ENCODE peak calls at places on chromosomes 5 and 9, in four cellular contexts. One of them, this sample, is unnamed.

GRCh38 chr5:88298425-88298824 is 29.8 kb upstream of the TMEM161B start:
- DNase-seq in GM12878: no peak
- DNase-seq in SK-N-SH: no peak
- DNase-seq in K562: no peak
- DNase-seq in this sample: no peak

GRCh38 chr5:32299059-32299677 is 13.6 kb downstream of the MTMR12 start:
- DNase-seq in SK-N-SH: no peak
- DNase-seq in GM12878: no peak
- DNase-seq in K562: no peak
- DNase-seq in this sample: no peak

GRCh38 chr5:95668728-95669127 is 14.1 kb downstream of the SPATA9 start:
- DNase-seq in SK-N-SH: no peak
- DNase-seq in K562: no peak
- DNase-seq in GM12878: no peak
- DNase-seq in this sample: no peak

GRCh38 chr5:157766441-157766840 is 22.9 kb downstream of the LSM11 start:
- DNase-seq in GM12878: no peak
- DNase-seq in K562: no peak
- DNase-seq in SK-N-SH: no peak
- DNase-seq in this sample: no peak

GRCh38 chr5:155128786-155129512 is 115.4 kb downstream of the KIF4B start:
- DNase-seq in K562: no peak
- DNase-seq in GM12878: no peak
- DNase-seq in SK-N-SH: no peak
- DNase-seq in this sample: no peak

GRCh38 chr5:72018158-72018803 is 89.0 kb upstream of the MAP1B start:
- DNase-seq in GM12878: peak; percentile 26
- DNase-seq in SK-N-SH: peak; percentile 39
- DNase-seq in K562: peak; percentile 69
- DNase-seq in this sample: peak; percentile 39

GRCh38 chr9:88433583-88434240 is 45.5 kb downstream of the SPIN1 start:
- DNase-seq in K562: no peak
- DNase-seq in SK-N-SH: no peak
- DNase-seq in GM12878: no peak
- DNase-seq in this sample: no peak

GRCh38 chr5:175718401-175719108 is 60.7 kb downstream of the HRH2 start:
- DNase-seq in SK-N-SH: no peak
- DNase-seq in K562: peak; percentile 52
- DNase-seq in GM12878: no peak
- DNase-seq in this sample: no peak

GRCh38 chr9:7510209-7510608 is 289.4 kb downstream of the DMAC1 start:
- DNase-seq in SK-N-SH: peak; percentile 14
- DNase-seq in GM12878: no peak
- DNase-seq in K562: no peak
- DNase-seq in this sample: no peak

DNA sequence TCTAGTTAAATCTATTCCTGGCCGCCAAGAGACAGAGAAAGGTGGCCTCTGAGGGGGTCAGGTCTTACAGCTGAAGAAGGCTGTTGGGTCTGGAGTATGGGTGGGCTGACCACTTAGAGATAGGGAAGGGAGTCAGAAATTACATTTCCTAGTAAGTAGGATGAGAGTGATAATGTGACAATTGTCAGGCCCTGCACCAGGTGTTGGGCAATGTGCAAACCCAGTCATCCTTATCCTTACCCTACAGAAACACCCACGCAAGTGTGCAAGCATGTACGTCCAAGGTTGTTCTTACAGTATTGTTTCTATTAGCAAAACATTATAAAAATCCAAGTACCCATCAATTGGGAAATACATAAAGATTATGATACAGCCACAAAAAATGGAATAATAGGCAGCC is 9.5 kb downstream of the SPAAR start:
- DNase-seq in SK-N-SH: no peak
- DNase-seq in GM12878: no peak
- DNase-seq in K562: peak; percentile 32
- DNase-seq in this sample: no peak
- TF ChIP-seq JUND in SK-N-SH: no peak
- TF ChIP-seq JUND in GM12878: no peak
- TF ChIP-seq JUND in K562: no peak
- TF ChIP-seq JUND in this sample: no peak

GRCh38 chr5:119991645-119992044 is 362.3 kb downstream of the FAM170A start:
- DNase-seq in GM12878: no peak
- DNase-seq in SK-N-SH: no peak
- DNase-seq in K562: no peak
- DNase-seq in this sample: no peak

GRCh38 chr5:119996128-119996527 is 366.8 kb downstream of the FAM170A start:
- DNase-seq in SK-N-SH: no peak
- DNase-seq in GM12878: no peak
- DNase-seq in K562: no peak
- DNase-seq in this sample: no peak
- TF ChIP-seq MXI1 in SK-N-SH: no peak
- TF ChIP-seq MXI1 in GM12878: no peak
- TF ChIP-seq MXI1 in K562: no peak
- TF ChIP-seq MXI1 in this sample: no peak

GRCh38 chr5:173201636-173202265 is 33.3 kb downstream of the NKX2-5 start:
- DNase-seq in SK-N-SH: no peak
- DNase-seq in GM12878: no peak
- DNase-seq in K562: no peak
- DNase-seq in this sample: peak; percentile 34
- TF ChIP-seq JUND in SK-N-SH: peak; percentile 46
- TF ChIP-seq JUND in GM12878: no peak
- TF ChIP-seq JUND in K562: no peak
- TF ChIP-seq JUND in this sample: no peak

GRCh38 chr5:115894342-115894741 is 52.6 kb downstream of the AP3S1 start:
- DNase-seq in GM12878: no peak
- DNase-seq in SK-N-SH: no peak
- DNase-seq in K562: no peak
- DNase-seq in this sample: no peak

GRCh38 chr5:115898656-115899055 is 56.9 kb downstream of the AP3S1 start:
- DNase-seq in K562: no peak
- DNase-seq in SK-N-SH: no peak
- DNase-seq in GM12878: no peak
- DNase-seq in this sample: no peak

DNA sequence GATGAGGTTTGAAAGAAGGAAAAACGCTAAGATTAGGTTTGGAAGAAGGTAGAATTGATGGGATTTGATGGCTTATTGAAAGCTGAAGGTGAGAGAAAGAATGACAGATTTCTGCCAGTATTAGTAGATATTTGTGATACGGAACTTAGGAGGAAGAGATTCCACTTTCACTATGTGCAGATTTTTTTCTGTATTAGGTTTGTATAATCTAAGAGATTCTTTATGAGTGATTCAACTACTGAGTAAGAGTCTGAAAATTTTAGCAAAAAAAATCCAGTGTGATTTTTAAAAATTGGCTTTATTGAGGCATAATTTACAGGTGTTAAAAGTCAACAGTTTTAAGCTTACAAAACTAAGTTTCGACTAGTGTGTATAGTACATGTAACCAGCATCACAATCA is 54.1 kb downstream of the AP3S1 start:
- DNase-seq in GM12878: no peak
- DNase-seq in SK-N-SH: no peak
- DNase-seq in K562: no peak
- DNase-seq in this sample: no peak
- TF ChIP-seq MXI1 in GM12878: no peak
- TF ChIP-seq MXI1 in SK-N-SH: no peak
- TF ChIP-seq MXI1 in K562: no peak
- TF ChIP-seq MXI1 in this sample: no peak

DNA sequence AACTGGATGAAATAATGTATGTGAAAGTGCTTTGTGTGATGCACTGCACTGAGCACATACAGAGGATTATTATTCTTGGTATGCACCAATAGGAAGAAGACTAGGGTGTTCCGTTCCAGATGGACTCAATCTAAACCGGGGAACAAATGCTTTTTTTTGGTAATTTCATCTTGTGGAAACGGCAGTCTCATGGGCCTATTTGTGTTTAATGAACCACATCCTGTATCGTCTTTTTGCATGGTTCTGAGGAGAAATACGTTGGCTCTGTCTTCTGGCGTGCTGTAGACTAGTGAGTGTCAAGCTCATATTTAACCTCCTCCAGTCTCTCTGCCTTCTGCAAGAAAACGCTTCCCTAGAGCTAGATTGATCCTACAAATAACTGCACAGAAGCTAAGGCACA is 30.0 kb downstream of the TRIM32 start:
- DNase-seq in SK-N-SH: no peak
- DNase-seq in GM12878: no peak
- DNase-seq in K562: no peak
- DNase-seq in this sample: no peak
- TF ChIP-seq JUND in SK-N-SH: no peak
- TF ChIP-seq JUND in GM12878: no peak
- TF ChIP-seq JUND in K562: no peak
- TF ChIP-seq JUND in this sample: no peak

DNA sequence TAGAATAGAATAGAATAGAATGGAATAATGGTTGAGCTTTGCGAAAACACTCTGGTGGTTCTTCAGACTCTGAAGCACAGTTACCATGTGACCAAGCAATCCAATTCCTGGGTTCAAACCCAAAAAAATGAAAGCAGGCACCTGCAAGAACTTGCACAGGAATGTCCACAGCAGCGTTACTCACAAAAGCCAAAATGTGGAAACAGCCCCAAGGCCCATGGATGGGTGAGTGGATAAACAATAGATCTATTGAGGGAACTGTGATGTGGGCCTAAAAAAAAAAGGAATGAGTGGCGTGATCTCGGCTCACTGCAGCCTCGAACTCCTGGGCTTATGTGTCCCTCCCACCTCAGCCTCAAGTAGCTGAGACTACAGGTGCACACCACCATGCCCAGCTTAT is 21.4 kb upstream of the TMEM250 start:
- DNase-seq in GM12878: no peak
- DNase-seq in SK-N-SH: no peak
- DNase-seq in K562: no peak
- DNase-seq in this sample: no peak
- TF ChIP-seq MXI1 in GM12878: no peak
- TF ChIP-seq MXI1 in SK-N-SH: no peak
- TF ChIP-seq MXI1 in K562: no peak
- TF ChIP-seq MXI1 in this sample: no peak

DNA sequence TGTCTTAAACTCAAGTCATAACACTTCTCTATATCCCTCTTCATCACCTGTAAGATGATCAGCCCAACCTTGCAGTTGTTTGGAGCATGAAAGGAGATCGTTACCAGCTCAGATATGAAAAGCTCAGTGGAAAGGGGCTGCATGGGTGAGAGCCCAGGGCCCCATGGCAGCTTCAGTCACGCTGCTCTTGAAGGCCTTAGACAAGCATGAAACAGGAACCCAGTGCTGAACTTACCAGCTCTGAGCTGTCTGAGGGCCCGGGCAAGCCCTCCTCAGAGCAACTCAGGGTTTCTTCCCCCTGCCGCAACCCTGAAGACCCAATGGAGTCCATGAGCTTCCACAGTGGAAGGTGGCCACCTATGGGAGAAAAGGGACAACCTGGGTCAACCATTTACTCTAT is 3.3 kb downstream of the HK3 start:
- DNase-seq in K562: no peak
- DNase-seq in SK-N-SH: no peak
- DNase-seq in GM12878: no peak
- DNase-seq in this sample: no peak
- TF ChIP-seq JUND in K562: no peak
- TF ChIP-seq JUND in SK-N-SH: no peak
- TF ChIP-seq JUND in GM12878: no peak
- TF ChIP-seq JUND in this sample: no peak